ENCODE peak calls at places on chromosomes 11 and 22, in five cellular contexts. W is dermis blood vessel endothelial cell; O is iris pigment epithelial cell; Y is activated CD4-positive, alpha-beta T cell treated with anti-CD3 and anti-CD28 coated beads, Interleukin-2, amount 10 ng/mL, durations not matched to agents 7 days and 5 days; T is transverse colon. P is an unnamed sample.

GRCh38 chr22:19107730-19108074 is 14.5 kb downstream of the DGCR2 start:
- DNase-seq in Y (no peak), W (no peak), O (no peak), T (no peak), P (no peak)

GRCh38 chr11:101866619-101867491 is 48.0 kb upstream of the CEP126 start:
- DNase-seq in T (no peak), W (no peak), O (peak), Y (no peak), P (no peak)

GRCh38 chr22:26417406-26417805 is 11.7 kb upstream of the ASPHD2 start:
- DNase-seq in Y (no peak), W (no peak), T (no peak), O (no peak), P (no peak)

GRCh38 chr22:22928666-22929380 is 41.2 kb downstream of the IGLL5 start:
- DNase-seq in T (peak), O (peak), W (no peak), Y (peak), P (peak)

GRCh38 chr11:40732107-40732506 is 727.3 kb downstream of the LRRC4C start:
- DNase-seq in O (no peak), W (no peak), Y (no peak), T (no peak), P (no peak)

GRCh38 chr22:27372969-27373670 is 428.4 kb downstream of the MN1 start:
- DNase-seq in O (peak), W (peak), T (peak), Y (no peak), P (peak)

GRCh38 chr11:25119416-25119815 is 622.6 kb downstream of the LUZP2 start:
- DNase-seq in W (no peak), T (no peak), O (no peak), Y (no peak), P (no peak)

GRCh38 chr11:131691558-131692041 is 321.2 kb downstream of the NTM start:
- DNase-seq in O (peak), W (peak), T (no peak), Y (peak), P (peak)

GRCh38 chr11:38315151-38315550 is 1717.1 kb upstream of the RAG2 start:
- DNase-seq in Y (no peak), W (no peak), T (no peak), O (no peak), P (peak)

GRCh38 chr11:33089776-33090175 is 50.4 kb downstream of the TCP11L1 start:
- DNase-seq in O (peak), T (no peak), Y (no peak), W (peak), P (no peak)

GRCh38 chr11:99979052-99979451 is 708.0 kb upstream of the ARHGAP42 start:
- DNase-seq in W (no peak), Y (no peak), O (no peak), T (no peak), P (no peak)

GRCh38 chr11:57217053-57217452 is 20.0 kb downstream of the APLNR start:
- DNase-seq in O (no peak), T (no peak), Y (no peak), W (peak), P (no peak)

GRCh38 chr22:43407591-43407990 is 4.2 kb upstream of the MPPED1 start:
- DNase-seq in T (no peak), W (no peak), Y (no peak), O (no peak), P (no peak)

GRCh38 chr11:20089796-20090653 is 70.2 kb downstream of the DBX1 start:
- DNase-seq in T (no peak), O (peak), Y (no peak), W (peak), P (peak)

GRCh38 chr11:62796281-62796680 is 4.5 kb upstream of the TMEM223 start:
- DNase-seq in T (no peak), W (no peak), Y (no peak), O (no peak), P (no peak)

GRCh38 chr11:78291754-78292108 is 103.0 kb downstream of the USP35 start:
- DNase-seq in W (no peak), O (no peak), Y (peak), T (no peak), P (no peak)

GRCh38 chr22:48629631-48630443 is 1197.8 kb downstream of the BRD1 start:
- DNase-seq in W (no peak), T (no peak), O (no peak), Y (no peak), P (no peak)

GRCh38 chr11:92272651-92273050 is 48.0 kb downstream of the FAT3 start:
- DNase-seq in O (no peak), Y (no peak), W (no peak), T (no peak), P (no peak)

GRCh38 chr11:12502041-12502440 is 124.7 kb downstream of the PARVA start:
- DNase-seq in O (peak), T (no peak), Y (no peak), W (no peak), P (no peak)

GRCh38 chr11:28289444-28289843 is 181.3 kb downstream of the METTL15 start:
- DNase-seq in W (no peak), T (no peak), O (peak), Y (no peak), P (no peak)

GRCh38 chr11:59011672-59012071 is 72.4 kb downstream of the GLYATL1 start:
- DNase-seq in O (no peak), Y (no peak), W (no peak), T (no peak), P (no peak)

GRCh38 chr11:78076733-78077403 is 2.8 kb downstream of the NDUFC2 start:
- DNase-seq in Y (no peak), O (no peak), T (no peak), W (no peak), P (no peak)

GRCh38 chr11:9619971-9620370 is 43.9 kb upstream of the SWAP70 start:
- DNase-seq in O (no peak), Y (no peak), W (no peak), T (no peak), P (no peak)

GRCh38 chr11:97656356-97656755 is 1266.5 kb downstream of the JRKL start:
- DNase-seq in W (peak), Y (no peak), T (no peak), O (no peak), P (no peak)

GRCh38 chr11:1778141-1778911 is 14.6 kb upstream of the CTSD start:
- DNase-seq in O (no peak), Y (no peak), T (no peak), W (no peak), P (no peak)

GRCh38 chr11:57568330-57568766 is 876 bp upstream of the UBE2L6 start:
- DNase-seq in T (no peak), O (peak), W (peak), Y (no peak), P (no peak)

GRCh38 chr11:4459470-4459869 is 10.4 kb downstream of the OR52K2 start:
- DNase-seq in Y (peak), T (peak), O (peak), W (no peak), P (no peak)

GRCh38 chr11:67375320-67376021 is 2.1 kb upstream of the CLCF1 start:
- DNase-seq in T (no peak), W (no peak), Y (no peak), O (no peak), P (no peak)

GRCh38 chr11:116993599-116993998 is 104.6 kb downstream of the SIK3 start:
- DNase-seq in W (peak), Y (peak), T (no peak), O (no peak), P (no peak)

GRCh38 chr22:46596819-46597218 is 23.4 kb upstream of the GRAMD4 start:
- DNase-seq in O (no peak), Y (no peak), W (no peak), T (peak), P (no peak)

GRCh38 chr11:23284626-23285025 is 424.4 kb upstream of the CCDC179 start:
- DNase-seq in Y (no peak), O (peak), T (no peak), W (no peak), P (no peak)

GRCh38 chr11:15969281-15969680 is 387.1 kb downstream of the SOX6 start:
- DNase-seq in Y (no peak), W (peak), T (peak), O (peak), P (peak)

GRCh38 chr22:49193348-49193747 is 634.3 kb downstream of the BRD1 start:
- DNase-seq in T (no peak), W (no peak), Y (no peak), O (no peak), P (no peak)

GRCh38 chr22:23700706-23701105 is 9.9 kb downstream of the RGL4 start:
- DNase-seq in Y (no peak), T (no peak), W (no peak), O (peak), P (no peak)

GRCh38 chr11:87114093-87114492 is 76.4 kb downstream of the TMEM135 start:
- DNase-seq in O (peak), Y (no peak), W (no peak), T (no peak), P (no peak)